ENCODE peak calls at places on chromosomes 13 and 19, in ten cellular contexts. B is mesendoderm; C is choroid plexus epithelial cell; V is GM19239; Q is nucleus accumbens; M is stimulated activated CD8-positive, alpha-beta memory T cell treated with anti-CD3 and anti-CD28 coated beads, Interleukin-15, amount 100 ng/mL, for 24 hours; Z is stimulated activated CD4-positive, alpha-beta T cell treated with anti-CD3 and anti-CD28 coated beads, Interleukin-12 subunit alpha, Interleukin-12 subunit beta, amount 100 ng/mL, for 24 hours; J is A549; W is HFF-Myc; U is DMS53. P is an unnamed sample.

GRCh38 chr19:18063463-18063862 is 23.3 kb downstream of the IL12RB1 start:
- DNase-seq in B (peak; percentile 69), C (no peak), V (no peak), Q (no peak), M (no peak), Z (no peak), J (peak; percentile 51), W (no peak), U (no peak), P (no peak)

GRCh38 chr19:13997637-13997962 is 8.5 kb downstream of the RFX1 start:
- DNase-seq in B (peak; percentile 29), C (no peak), V (no peak), Q (no peak), M (no peak), Z (no peak), J (no peak), W (no peak), U (no peak), P (no peak)

GRCh38 chr19:42606660-42607351 is 12.1 kb upstream of the CEACAM8 start:
- DNase-seq in B (peak; percentile 46), C (peak; percentile 54), V (peak; percentile 81), Q (peak; percentile 23), M (peak; percentile 48), Z (peak; percentile 63), J (peak; percentile 80), W (peak; percentile 26), U (peak; percentile 71), P (no peak)

GRCh38 chr19:37007587-37008220 is 70.5 kb upstream of the ZNF420 start:
- DNase-seq in B (no peak), C (peak; percentile 64), V (no peak), Q (no peak), M (peak; percentile 6), Z (peak; percentile 7), J (peak; percentile 61), W (peak; percentile 2), U (peak; percentile 97), P (peak; percentile 29)

GRCh38 chr13:100361504-100361903 is 227.1 kb downstream of the GGACT start:
- DNase-seq in B (no peak), C (no peak), V (no peak), Q (no peak), M (no peak), Z (no peak), J (no peak), W (no peak), U (no peak), P (no peak)

GRCh38 chr19:33040994-33041827 is 23.5 kb downstream of the RHPN2 start:
- DNase-seq in B (no peak), C (peak; percentile 26), V (no peak), Q (peak; percentile 36), M (no peak), Z (no peak), J (peak; percentile 100), W (no peak), U (no peak), P (no peak)

GRCh38 chr19:45601524-45602522 is at the start of gene GPR4:
- DNase-seq in B (peak; percentile 65), C (no peak), V (no peak), Q (no peak), M (no peak), Z (no peak), J (no peak), W (no peak), U (peak; percentile 18), P (no peak)

GRCh38 chr13:111865826-111866225 is 201.1 kb upstream of the SOX1 start:
- DNase-seq in B (no peak), C (no peak), V (no peak), Q (no peak), M (no peak), Z (no peak), J (no peak), W (no peak), U (no peak), P (no peak)

GRCh38 chr13:41696163-41697003 is 239.0 kb downstream of the RGCC start:
- DNase-seq in B (peak; percentile 97), C (peak; percentile 91), V (no peak), Q (no peak), M (no peak), Z (no peak), J (peak; percentile 90), W (no peak), U (peak; percentile 42), P (no peak)

GRCh38 chr19:58538257-58539168 is 5.4 kb upstream of the TRIM28 start:
- DNase-seq in B (peak; percentile 94), C (no peak), V (no peak), Q (no peak), M (no peak), Z (no peak), J (no peak), W (no peak), U (peak; percentile 74), P (no peak)

GRCh38 chr13:65914707-65915106 is 1315.4 kb downstream of the PCDH9 start:
- DNase-seq in B (no peak), C (peak; percentile 76), V (no peak), Q (no peak), M (no peak), Z (no peak), J (no peak), W (no peak), U (no peak), P (no peak)

GRCh38 chr13:26017932-26018690 is 33.7 kb downstream of the SHISA2 start:
- DNase-seq in B (no peak), C (peak; percentile 24), V (no peak), Q (no peak), M (no peak), Z (no peak), J (no peak), W (no peak), U (no peak), P (no peak)

GRCh38 chr13:49791753-49792549 is 531 bp downstream of the KPNA3 start:
- DNase-seq in B (peak; percentile 66), C (peak; percentile 52), V (peak; percentile 22), Q (peak; percentile 36), M (peak; percentile 26), Z (peak; percentile 41), J (peak; percentile 29), W (no peak), U (peak; percentile 66), P (peak; percentile 76)

P was measured in GM06990.